ENCODE peak calls at places on chromosomes 16 and 17, in four cellular contexts. One of them, this sample, is unnamed.

GRCh38 chr16:50802000-50802399 is 60.1 kb downstream of the CYLD start:
- DNase-seq in GM04503: peak
- DNase-seq in foreskin fibroblast: peak
- DNase-seq in caudate nucleus: no peak
- DNase-seq in this sample: no peak

GRCh38 chr17:66415366-66416206 is 113.2 kb downstream of the PRKCA start:
- DNase-seq in foreskin fibroblast: no peak
- DNase-seq in GM04503: no peak
- DNase-seq in caudate nucleus: no peak
- DNase-seq in this sample: no peak

GRCh38 chr17:15220785-15221184 is 44.3 kb downstream of the PMP22 start:
- DNase-seq in caudate nucleus: no peak
- DNase-seq in foreskin fibroblast: no peak
- DNase-seq in GM04503: peak
- DNase-seq in this sample: peak

GRCh38 chr17:11583306-11583992 is 14.8 kb upstream of the DNAH9 start:
- DNase-seq in GM04503: no peak
- DNase-seq in caudate nucleus: no peak
- DNase-seq in foreskin fibroblast: no peak
- DNase-seq in this sample: no peak

GRCh38 chr17:64005734-64006167 is 7.6 kb downstream of the PRR29 start:
- DNase-seq in caudate nucleus: no peak
- DNase-seq in foreskin fibroblast: peak
- DNase-seq in GM04503: no peak
- DNase-seq in this sample: no peak

GRCh38 chr17:19883537-19884215 is 15.9 kb upstream of the ULK2 start:
- DNase-seq in caudate nucleus: no peak
- DNase-seq in GM04503: no peak
- DNase-seq in foreskin fibroblast: no peak
- DNase-seq in this sample: no peak

GRCh38 chr17:62625870-62626200 is 1.6 kb upstream of the MRC2 start:
- DNase-seq in foreskin fibroblast: peak
- DNase-seq in GM04503: no peak
- DNase-seq in caudate nucleus: no peak
- DNase-seq in this sample: no peak

GRCh38 chr17:40596261-40596919 is 31.1 kb upstream of the CCR7 start:
- DNase-seq in caudate nucleus: no peak
- DNase-seq in GM04503: no peak
- DNase-seq in foreskin fibroblast: no peak
- DNase-seq in this sample: no peak

GRCh38 chr17:76897023-76897422 is 28.8 kb downstream of the MGAT5B start:
- DNase-seq in GM04503: no peak
- DNase-seq in foreskin fibroblast: no peak
- DNase-seq in caudate nucleus: no peak
- DNase-seq in this sample: no peak

GRCh38 chr16:88883946-88884345 is 17.5 kb upstream of the PABPN1L start:
- DNase-seq in caudate nucleus: no peak
- DNase-seq in GM04503: no peak
- DNase-seq in foreskin fibroblast: no peak
- DNase-seq in this sample: no peak

GRCh38 chr17:81322271-81323082 is 27.4 kb upstream of the SLC38A10 start:
- DNase-seq in caudate nucleus: no peak
- DNase-seq in GM04503: no peak
- DNase-seq in foreskin fibroblast: no peak
- DNase-seq in this sample: no peak

GRCh38 chr16:29743827-29744531 is 1.8 kb downstream of the C16orf54 start:
- DNase-seq in foreskin fibroblast: no peak
- DNase-seq in caudate nucleus: no peak
- DNase-seq in GM04503: no peak
- DNase-seq in this sample: no peak

GRCh38 chr17:76497699-76497978 is 3.6 kb downstream of the RHBDF2 start:
- DNase-seq in foreskin fibroblast: no peak
- DNase-seq in caudate nucleus: no peak
- DNase-seq in GM04503: no peak
- DNase-seq in this sample: no peak

GRCh38 chr17:146546-146945 is 9.2 kb downstream of the SCGB1C2 start:
- DNase-seq in caudate nucleus: no peak
- DNase-seq in foreskin fibroblast: no peak
- DNase-seq in GM04503: no peak
- DNase-seq in this sample: no peak

GRCh38 chr17:60577147-60577925 is 22.7 kb upstream of the PPM1D start:
- DNase-seq in caudate nucleus: no peak
- DNase-seq in GM04503: no peak
- DNase-seq in foreskin fibroblast: peak
- DNase-seq in this sample: no peak

GRCh38 chr16:50879873-50880695 is 138.2 kb downstream of the CYLD start:
- DNase-seq in GM04503: no peak
- DNase-seq in foreskin fibroblast: no peak
- DNase-seq in caudate nucleus: no peak
- DNase-seq in this sample: no peak

GRCh38 chr17:75146597-75146996 is 7.7 kb downstream of the JPT1 start:
- DNase-seq in GM04503: no peak
- DNase-seq in foreskin fibroblast: no peak
- DNase-seq in caudate nucleus: no peak
- DNase-seq in this sample: no peak

GRCh38 chr16:11407047-11407982 is 62.1 kb downstream of the RMI2 start:
- DNase-seq in foreskin fibroblast: peak
- DNase-seq in GM04503: peak
- DNase-seq in caudate nucleus: no peak
- DNase-seq in this sample: no peak

GRCh38 chr16:57736419-57737281 is 1.1 kb downstream of the KATNB1 start:
- DNase-seq in caudate nucleus: peak
- DNase-seq in foreskin fibroblast: peak
- DNase-seq in GM04503: peak
- DNase-seq in this sample: peak

GRCh38 chr16:85641776-85642176 is 28.7 kb downstream of the GSE1 start:
- DNase-seq in GM04503: peak
- DNase-seq in foreskin fibroblast: peak
- DNase-seq in caudate nucleus: no peak
- DNase-seq in this sample: no peak

GRCh38 chr17:49976163-49976827 is 7.3 kb downstream of the DLX4 start:
- DNase-seq in caudate nucleus: no peak
- DNase-seq in foreskin fibroblast: no peak
- DNase-seq in GM04503: no peak
- DNase-seq in this sample: no peak

GRCh38 chr17:29190039-29190438 is 9.8 kb upstream of the MYO18A start:
- DNase-seq in foreskin fibroblast: no peak
- DNase-seq in caudate nucleus: no peak
- DNase-seq in GM04503: no peak
- DNase-seq in this sample: no peak

GRCh38 chr17:15257316-15257925 is 7.7 kb downstream of the PMP22 start:
- DNase-seq in caudate nucleus: peak
- DNase-seq in foreskin fibroblast: peak
- DNase-seq in GM04503: peak
- DNase-seq in this sample: no peak

GRCh38 chr16:57224651-57225335 is 20.3 kb upstream of the ARL2BP start:
- DNase-seq in GM04503: no peak
- DNase-seq in foreskin fibroblast: no peak
- DNase-seq in caudate nucleus: no peak
- DNase-seq in this sample: no peak

GRCh38 chr17:75241143-75241430 is 20.3 kb downstream of the GGA3 start:
- DNase-seq in GM04503: no peak
- DNase-seq in caudate nucleus: no peak
- DNase-seq in foreskin fibroblast: no peak
- DNase-seq in this sample: no peak

GRCh38 chr17:38528101-38528500 is 77.7 kb downstream of the SRCIN1 start:
- DNase-seq in foreskin fibroblast: no peak
- DNase-seq in GM04503: no peak
- DNase-seq in caudate nucleus: no peak
- DNase-seq in this sample: no peak

GRCh38 chr17:8662076-8662831 is 31.7 kb upstream of the MYH10 start:
- DNase-seq in foreskin fibroblast: no peak
- DNase-seq in caudate nucleus: no peak
- DNase-seq in GM04503: no peak
- DNase-seq in this sample: no peak

GRCh38 chr17:34235389-34236028 is 19.6 kb upstream of the CCL2 start:
- DNase-seq in foreskin fibroblast: peak
- DNase-seq in caudate nucleus: no peak
- DNase-seq in GM04503: no peak
- DNase-seq in this sample: no peak

GRCh38 chr16:30030011-30030685 is 923 bp downstream of the TLCD3B start:
- DNase-seq in foreskin fibroblast: no peak
- DNase-seq in caudate nucleus: no peak
- DNase-seq in GM04503: no peak
- DNase-seq in this sample: no peak

GRCh38 chr17:67059372-67059771 is 15.0 kb downstream of the CACNG1 start:
- DNase-seq in foreskin fibroblast: no peak
- DNase-seq in caudate nucleus: no peak
- DNase-seq in GM04503: no peak
- DNase-seq in this sample: no peak

GRCh38 chr17:36475346-36475970 is 11.0 kb upstream of the ZNHIT3 start:
- DNase-seq in caudate nucleus: no peak
- DNase-seq in GM04503: no peak
- DNase-seq in foreskin fibroblast: no peak
- DNase-seq in this sample: no peak

GRCh38 chr17:79563237-79564013 is 47.4 kb downstream of the RBFOX3 start:
- DNase-seq in caudate nucleus: no peak
- DNase-seq in foreskin fibroblast: no peak
- DNase-seq in GM04503: peak
- DNase-seq in this sample: no peak